ENCODE peak calls at places on chromosomes 6 and 20, in eight cellular contexts. G is sigmoid colon, W is tibial artery, E is HCT116, I is PC-9, J is right cardiac atrium, B is esophagus squamous epithelium, L is WERI-Rb-1. A is an unnamed sample. For H3K27me3, the result is how much of the 10 kb centered on the place peaks cover.

GRCh38 chr6:131643262-131643631 is 6.1 kb downstream of the ENPP3 start:
- DNase-seq in G (no peak), W (no peak), E (peak), I (no peak), J (no peak), B (no peak), L (no peak), A (no peak)

GRCh38 chr20:2849529-2849928 is 9.0 kb downstream of the VPS16 start:
- DNase-seq in G (no peak), W (no peak), E (no peak), I (no peak), J (no peak), B (no peak), L (no peak), A (no peak)

GRCh38 chr6:125810435-125810834 is 19.7 kb downstream of the NCOA7 start:
- DNase-seq in G (no peak), W (no peak), E (no peak), I (no peak), J (no peak), B (no peak), L (no peak), A (no peak)

GRCh38 chr20:38081575-38081974 is 48.0 kb downstream of the RPRD1B start:
- DNase-seq in G (no peak), W (no peak), E (no peak), I (no peak), J (no peak), B (no peak), L (no peak), A (no peak)

GRCh38 chr6:168052291-168052891 is 26.6 kb downstream of the FRMD1 start:
- DNase-seq in G (no peak), W (no peak), E (no peak), I (no peak), J (peak), B (no peak), L (no peak), A (no peak)

GRCh38 chr20:58995461-58996225 is 11.4 kb downstream of the CTSZ start:
- DNase-seq in G (no peak), W (no peak), E (no peak), I (no peak), J (no peak), B (no peak), L (no peak), A (no peak)

GRCh38 chr6:10759884-10760329 is 12.3 kb downstream of the TMEM14B start:
- DNase-seq in G (peak), W (no peak), E (peak), I (peak), J (no peak), B (no peak), L (peak), A (peak)

GRCh38 chr6:160015778-160016684 is 47.1 kb downstream of the IGF2R start:
- DNase-seq in G (no peak), W (no peak), E (no peak), I (no peak), J (peak), B (no peak), L (no peak), A (no peak)

GRCh38 chr20:36717657-36718056 is 28.2 kb downstream of the NDRG3 start:
- DNase-seq in G (no peak), W (no peak), E (no peak), I (no peak), J (no peak), B (no peak), L (peak), A (no peak)

GRCh38 chr20:33359399-33360261 is 41.7 kb downstream of the CDK5RAP1 start:
- DNase-seq in G (no peak), W (no peak), E (no peak), I (peak), J (no peak), B (no peak), L (no peak), A (no peak)

GRCh38 chr6:147438758-147439528 is 69.5 kb upstream of the SAMD5 start:
- DNase-seq in G (no peak), W (no peak), E (no peak), I (no peak), J (no peak), B (no peak), L (no peak), A (no peak)

GRCh38 chr6:7045331-7045730 is 62.4 kb upstream of the RREB1 start:
- DNase-seq in G (no peak), W (no peak), E (no peak), I (no peak), J (no peak), B (no peak), L (peak), A (no peak)

GRCh38 chr6:161274488-161274858 is 612 bp upstream of the AGPAT4 start:
- DNase-seq in G (no peak), W (no peak), E (no peak), I (no peak), J (no peak), B (no peak), L (no peak), A (no peak)

GRCh38 chr6:128630213-128630612 is 109.8 kb upstream of the PTPRK start:
- DNase-seq in G (no peak), W (no peak), E (no peak), I (peak), J (no peak), B (no peak), L (no peak), A (no peak)

GRCh38 chr20:15675813-15676484 is 897.3 kb downstream of the KIF16B start:
- DNase-seq in G (no peak), W (no peak), E (no peak), I (no peak), J (no peak), B (no peak), L (no peak), A (no peak)

GRCh38 chr20:25353368-25353753 is 37.3 kb downstream of the ABHD12 start:
- DNase-seq in G (no peak), W (no peak), E (no peak), I (no peak), J (no peak), B (no peak), L (no peak), A (no peak)

GRCh38 chr6:27250955-27251671 is 3.6 kb downstream of the PRSS16 start:
- DNase-seq in G (no peak), W (peak), E (peak), I (peak), J (peak), B (peak), L (peak), A (peak)

GRCh38 chr6:137731960-137732616 is 135.0 kb upstream of the TNFAIP3 start:
- DNase-seq in G (no peak), W (no peak), E (no peak), I (peak), J (no peak), B (no peak), L (no peak), A (no peak)

GRCh38 chr6:35370124-35370741 is 27.9 kb downstream of the PPARD start:
- DNase-seq in G (peak), W (peak), E (peak), I (peak), J (peak), B (no peak), L (no peak), A (peak)

GRCh38 chr6:130697661-130698535 is 129.3 kb upstream of the SMLR1 start:
- DNase-seq in G (no peak), W (no peak), E (peak), I (no peak), J (no peak), B (no peak), L (peak), A (peak)

GRCh38 chr6:109527989-109528388 is 45.0 kb upstream of the ZBTB24 start:
- DNase-seq in G (no peak), W (no peak), E (peak), I (no peak), J (no peak), B (no peak), L (peak), A (no peak)

GRCh38 chr6:35041086-35041855 is 99.9 kb downstream of the TCP11 start:
- DNase-seq in G (peak), W (no peak), E (no peak), I (peak), J (no peak), B (no peak), L (no peak), A (no peak)

GRCh38 chr6:166761801-166762200 is 134.8 kb upstream of the RPS6KA2 start:
- DNase-seq in G (no peak), W (peak), E (no peak), I (no peak), J (no peak), B (no peak), L (no peak), A (no peak)

GRCh38 chr6:43746071-43746470 is 23.9 kb upstream of the VEGFA start:
- DNase-seq in G (peak), W (no peak), E (no peak), I (no peak), J (no peak), B (no peak), L (peak), A (no peak)

GRCh38 chr6:137738197-137738596 is 128.9 kb upstream of the TNFAIP3 start:
- DNase-seq in G (no peak), W (no peak), E (no peak), I (no peak), J (no peak), B (no peak), L (no peak), A (no peak)

GRCh38 chr6:150410906-150411305 is 42.1 kb downstream of the IYD start:
- DNase-seq in G (no peak), W (no peak), E (no peak), I (no peak), J (no peak), B (no peak), L (no peak), A (no peak)

GRCh38 chr20:38049800-38050199 is 16.3 kb downstream of the RPRD1B start:
- DNase-seq in G (no peak), W (no peak), E (no peak), I (peak), J (no peak), B (no peak), L (no peak), A (no peak)

GRCh38 chr20:46058656-46059281 is 29.8 kb downstream of the SLC12A5 start:
- DNase-seq in G (peak), W (no peak), E (no peak), I (no peak), J (no peak), B (no peak), L (no peak), A (no peak)

GRCh38 chr6:163808231-163808630 is 393.7 kb downstream of the QKI start:
- DNase-seq in G (no peak), W (no peak), E (no peak), I (no peak), J (no peak), B (no peak), L (peak), A (no peak)

GRCh38 chr6:85574932-85575598 is 18.6 kb downstream of the SNX14 start:
- DNase-seq in G (no peak), W (no peak), E (no peak), I (no peak), J (no peak), B (no peak), L (no peak), A (no peak)

GRCh38 chr20:10672579-10673127 is 1.1 kb downstream of the JAG1 start:
- DNase-seq in G (peak), W (peak), E (no peak), I (peak), J (peak), B (no peak), L (peak), A (peak)

GRCh38 chr6:160088069-160088773 is 33.4 kb upstream of the SLC22A1 start:
- DNase-seq in G (peak), W (peak), E (peak), I (no peak), J (peak), B (no peak), L (peak), A (peak)

GRCh38 chr6:80607814-80608391 is 501.4 kb downstream of the BCKDHB start:
- DNase-seq in G (no peak), W (no peak), E (no peak), I (peak), J (no peak), B (no peak), L (no peak), A (no peak)

GRCh38 chr6:168032383-168032760 is 34.9 kb downstream of the KIF25 start:
- DNase-seq in G (no peak), W (no peak), E (no peak), I (no peak), J (peak), B (no peak), L (no peak), A (no peak)

GRCh38 chr20:37901667-37902503 is 1.0 kb upstream of the VSTM2L start:
- DNase-seq in G (no peak), W (no peak), E (peak), I (no peak), J (no peak), B (no peak), L (peak), A (peak)

GRCh38 chr20:22080985-22081384 is 375.5 kb downstream of the PAX1 start:
- DNase-seq in G (no peak), W (no peak), E (no peak), I (no peak), J (no peak), B (no peak), L (no peak), A (no peak)

GRCh38 chr6:20840675-20841074 is 306.4 kb downstream of the CDKAL1 start:
- DNase-seq in G (no peak), W (no peak), E (no peak), I (no peak), J (no peak), B (no peak), L (no peak), A (no peak)

GRCh38 chr20:47648943-47649342 is 136.3 kb downstream of the SULF2 start:
- DNase-seq in G (no peak), W (no peak), E (no peak), I (no peak), J (no peak), B (no peak), L (no peak), A (no peak)

GRCh38 chr6:28368522-28368921 is 18.8 kb downstream of the ZKSCAN3 start:
- DNase-seq in G (no peak), W (no peak), E (no peak), I (no peak), J (no peak), B (no peak), L (no peak), A (no peak)

GRCh38 chr20:5369622-5370021 is 52.9 kb upstream of the PROKR2 start:
- DNase-seq in G (no peak), W (no peak), E (no peak), I (no peak), J (no peak), B (no peak), L (peak), A (no peak)
- H3K27me3 ChIP-seq in G (under half), W (under half), E (under half), I (under half), J (under half), B (under half), L (under half), A (under half)

GRCh38 chr6:16318953-16319720 is 80.8 kb downstream of the GMPR start:
- DNase-seq in G (no peak), W (no peak), E (no peak), I (no peak), J (no peak), B (no peak), L (no peak), A (peak)

GRCh38 chr6:16319813-16320532 is 81.6 kb downstream of the GMPR start:
- DNase-seq in G (peak), W (peak), E (peak), I (peak), J (peak), B (no peak), L (peak), A (peak)

GRCh38 chr6:16321826-16322225 is 83.4 kb downstream of the GMPR start:
- DNase-seq in G (no peak), W (no peak), E (no peak), I (no peak), J (no peak), B (no peak), L (no peak), A (no peak)

GRCh38 chr6:16321341-16321710 is 82.9 kb downstream of the GMPR start:
- DNase-seq in G (no peak), W (no peak), E (no peak), I (no peak), J (no peak), B (no peak), L (no peak), A (no peak)

DNA sequence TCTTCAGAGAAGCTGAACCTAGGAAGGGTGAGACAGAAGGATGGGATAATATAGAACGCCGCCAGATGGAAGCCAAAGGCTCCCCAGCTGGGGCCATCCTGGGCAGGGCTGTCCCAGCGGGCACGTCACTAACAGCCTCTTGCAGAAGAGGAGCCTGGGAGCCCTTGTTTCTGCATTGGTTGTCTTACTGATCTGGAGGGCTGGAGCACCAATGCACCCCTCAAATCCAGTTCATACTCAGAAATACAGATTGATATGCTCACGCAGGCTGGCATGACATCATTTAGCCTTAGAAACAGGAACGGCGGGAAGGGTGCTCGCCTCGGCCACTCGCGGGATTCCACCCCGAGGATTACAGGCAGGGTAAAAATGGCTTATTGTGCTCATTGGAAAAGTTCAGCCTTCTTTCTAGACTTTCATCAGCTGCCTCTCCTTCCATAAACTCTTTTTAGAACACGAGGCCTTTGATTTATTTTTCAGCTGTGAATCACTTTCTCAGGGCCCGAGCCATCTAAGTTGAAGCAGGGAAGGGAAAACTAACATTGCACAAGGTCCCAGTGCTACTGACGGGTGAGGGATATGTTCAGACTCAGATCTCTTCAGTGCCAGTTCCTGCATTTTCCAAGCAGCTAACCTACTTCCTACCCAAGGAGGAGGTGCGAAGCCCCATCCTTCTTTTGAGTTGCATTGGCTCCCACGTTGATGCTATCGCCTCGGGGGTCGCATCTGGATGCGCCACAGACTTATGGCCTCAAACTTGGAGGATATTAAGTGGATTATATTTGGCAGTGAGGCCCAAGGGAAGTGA is 82.3 kb downstream of the GMPR start:
- DNase-seq in G (no peak), W (peak), E (no peak), I (no peak), J (no peak), B (no peak), L (peak), A (peak)
- H3K27ac ChIP-seq in G (peak), W (peak), E (peak), I (no peak), J (peak), B (peak), L (peak), A (peak)

GRCh38 chr6:2562721-2563120 is 188.0 kb downstream of the MYLK4 start:
- DNase-seq in G (no peak), W (no peak), E (no peak), I (no peak), J (no peak), B (no peak), L (no peak), A (no peak)
- H3K27me3 ChIP-seq in G (under half), W (under half), E (under half), I (under half), J (under half), B (under half), L (half or more), A (under half)

DNA sequence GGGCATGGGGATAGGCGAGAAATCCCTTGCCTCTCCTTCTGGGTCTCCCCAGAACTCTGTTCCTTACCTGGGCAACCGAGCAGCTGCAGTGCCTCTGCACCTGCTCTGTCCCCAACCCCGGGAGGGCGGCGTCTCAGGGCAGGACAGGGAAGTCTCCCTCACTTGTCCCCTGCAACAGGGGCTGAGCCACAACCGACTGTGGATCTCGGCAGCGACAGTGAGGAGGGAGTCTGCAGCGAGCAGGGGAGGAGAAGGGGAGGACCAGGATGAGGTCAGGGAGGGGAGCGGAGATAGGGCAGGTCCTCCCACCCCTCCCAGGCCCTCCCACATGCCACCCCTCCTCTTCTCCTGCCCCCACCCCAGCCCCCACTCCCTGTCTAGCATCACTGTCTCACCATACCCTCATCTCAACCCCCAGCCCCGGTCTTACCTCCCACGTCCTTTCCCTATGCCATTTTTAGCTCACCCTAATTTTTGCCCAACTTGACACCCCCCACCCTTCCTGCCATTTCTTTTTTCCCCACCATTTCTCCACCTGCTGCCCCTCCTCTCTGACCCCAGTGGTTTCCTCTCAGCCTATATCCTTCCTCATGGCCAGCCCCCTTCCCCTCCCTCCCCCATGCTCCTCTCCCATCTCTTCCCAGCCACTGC is at the start of gene TNXB:
- DNase-seq in G (no peak), W (peak), E (no peak), I (no peak), J (peak), B (no peak), L (no peak), A (peak)
- H3K27ac ChIP-seq in G (peak), W (peak), E (no peak), I (no peak), J (peak), B (peak), L (no peak), A (peak)

GRCh38 chr20:63545814-63546213 is 1.7 kb downstream of the SRMS start:
- DNase-seq in G (no peak), W (no peak), E (no peak), I (no peak), J (no peak), B (no peak), L (no peak), A (no peak)

GRCh38 chr20:63544241-63544957 is 3.1 kb downstream of the SRMS start:
- DNase-seq in G (no peak), W (no peak), E (no peak), I (no peak), J (no peak), B (no peak), L (peak), A (no peak)

GRCh38 chr20:63543733-63544132 is 3.8 kb downstream of the SRMS start:
- DNase-seq in G (no peak), W (no peak), E (no peak), I (no peak), J (no peak), B (no peak), L (no peak), A (no peak)

GRCh38 chr20:63546256-63546655 is 1.3 kb downstream of the SRMS start:
- DNase-seq in G (no peak), W (no peak), E (no peak), I (no peak), J (no peak), B (no peak), L (no peak), A (no peak)

GRCh38 chr20:63544958-63545516 is 2.5 kb downstream of the SRMS start:
- DNase-seq in G (no peak), W (no peak), E (peak), I (peak), J (no peak), B (no peak), L (no peak), A (no peak)
- H3K27me3 ChIP-seq in G (under half), W (under half), E (under half), I (under half), J (under half), B (under half), L (under half), A (under half)

DNA sequence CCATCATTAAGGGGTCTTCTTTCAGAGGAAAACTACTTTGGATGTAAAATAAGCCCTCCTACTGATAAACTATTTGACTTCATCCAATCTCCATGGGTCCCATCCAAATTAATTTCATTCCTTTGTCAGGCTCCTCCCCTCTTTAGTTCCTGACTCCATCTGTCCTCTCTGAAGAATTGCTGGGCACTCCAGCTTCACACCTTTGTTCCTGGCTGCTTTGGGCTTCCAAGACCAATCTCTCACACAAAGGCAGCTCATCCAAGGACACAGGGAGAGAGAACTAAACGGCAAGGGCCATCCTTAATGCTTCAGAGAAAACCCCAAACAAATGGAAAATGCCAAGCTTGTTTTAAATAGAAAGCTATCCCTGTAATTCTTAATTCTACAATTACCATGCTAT is 244.7 kb downstream of the TPBG start:
- DNase-seq in G (no peak), W (no peak), E (no peak), I (no peak), J (no peak), B (no peak), L (peak), A (no peak)
- H3K27ac ChIP-seq in G (no peak), W (no peak), E (no peak), I (no peak), J (no peak), B (peak), L (peak), A (no peak)